ENCODE peak calls at places on chromosomes 16 and 17, in six cellular contexts. P is K562, B is GM12878, M is HepG2, U is SK-N-SH, V is A549. Y is an unnamed sample.

GRCh38 chr17:72760368-72760767 is 332.1 kb downstream of the SLC39A11 start:
- DNase-seq in U (no peak), M (no peak), V (no peak), P (no peak), B (no peak), Y (no peak)

GRCh38 chr17:79850571-79851460 is 11.6 kb upstream of the CBX4 start:
- DNase-seq in M (no peak), V (peak; percentile 99), P (peak; percentile 52), U (no peak), B (no peak), Y (no peak)

GRCh38 chr16:28157768-28158535 is 53.8 kb downstream of the XPO6 start:
- DNase-seq in B (no peak), P (no peak), U (no peak), M (no peak), V (no peak), Y (no peak)

GRCh38 chr17:66494023-66494803 is 191.8 kb downstream of the PRKCA start:
- DNase-seq in B (no peak), U (no peak), M (no peak), P (peak; percentile 31), V (peak; percentile 82), Y (no peak)

GRCh38 chr17:27323538-27324212 is 29.8 kb downstream of the WSB1 start:
- DNase-seq in M (peak; percentile 77), V (no peak), B (no peak), U (no peak), P (peak; percentile 53), Y (no peak)

GRCh38 chr16:21599994-21600773 is 807 bp downstream of the METTL9 start:
- DNase-seq in B (peak; percentile 17), M (peak; percentile 63), V (no peak), U (peak; percentile 23), P (peak; percentile 24), Y (no peak)

GRCh38 chr16:15648135-15648730 is 1.8 kb upstream of the NDE1 start:
- DNase-seq in M (no peak), B (no peak), V (no peak), P (no peak), U (no peak), Y (no peak)

GRCh38 chr16:82192665-82193064 is 22.6 kb upstream of the MPHOSPH6 start:
- DNase-seq in M (no peak), V (no peak), P (no peak), B (no peak), U (no peak), Y (no peak)

GRCh38 chr16:268141-269053 is 7.3 kb downstream of the RGS11 start:
- DNase-seq in V (no peak), B (no peak), M (no peak), U (no peak), P (no peak), Y (no peak)

GRCh38 chr17:34351041-34351575 is 5.2 kb upstream of the CCL13 start:
- DNase-seq in B (no peak), V (no peak), U (no peak), M (no peak), P (no peak), Y (no peak)

GRCh38 chr16:85829266-85829665 is 29.8 kb downstream of the COX4I1 start:
- DNase-seq in U (no peak), B (no peak), M (no peak), V (no peak), P (no peak), Y (no peak)

GRCh38 chr17:9475259-9475658 is 100.4 kb downstream of the STX8 start:
- DNase-seq in U (no peak), V (no peak), B (no peak), P (no peak), M (no peak), Y (no peak)

GRCh38 chr16:53643474-53643873 is 60.2 kb downstream of the RPGRIP1L start:
- DNase-seq in V (no peak), B (no peak), U (no peak), M (no peak), P (no peak), Y (no peak)

GRCh38 chr17:10638151-10638550 is 19.0 kb downstream of the MYH3 start:
- DNase-seq in B (no peak), P (no peak), U (no peak), V (no peak), M (no peak), Y (no peak)

GRCh38 chr16:90028985-90029384 is 9.7 kb upstream of the DBNDD1 start:
- DNase-seq in B (no peak), M (no peak), U (no peak), V (no peak), P (no peak), Y (no peak)

GRCh38 chr16:50696126-50696525 is 2.7 kb downstream of the NOD2 start:
- DNase-seq in U (no peak), M (peak; percentile 75), B (no peak), V (no peak), P (no peak), Y (no peak)

GRCh38 chr17:2415081-2415480 is 14.2 kb upstream of the MNT start:
- DNase-seq in U (no peak), M (no peak), V (no peak), P (no peak), B (no peak), Y (no peak)

GRCh38 chr17:45896803-45897693 is 2.7 kb downstream of the MAPT start:
- DNase-seq in M (no peak), P (no peak), U (no peak), V (peak; percentile 63), B (no peak), Y (no peak)

GRCh38 chr17:10105513-10106001 is 92.8 kb downstream of the GAS7 start:
- DNase-seq in B (no peak), P (no peak), U (no peak), V (no peak), M (no peak), Y (no peak)

GRCh38 chr17:17623904-17624303 is 32.4 kb upstream of the PEMT start:
- DNase-seq in V (no peak), U (no peak), M (no peak), P (no peak), B (no peak), Y (no peak)

DNA sequence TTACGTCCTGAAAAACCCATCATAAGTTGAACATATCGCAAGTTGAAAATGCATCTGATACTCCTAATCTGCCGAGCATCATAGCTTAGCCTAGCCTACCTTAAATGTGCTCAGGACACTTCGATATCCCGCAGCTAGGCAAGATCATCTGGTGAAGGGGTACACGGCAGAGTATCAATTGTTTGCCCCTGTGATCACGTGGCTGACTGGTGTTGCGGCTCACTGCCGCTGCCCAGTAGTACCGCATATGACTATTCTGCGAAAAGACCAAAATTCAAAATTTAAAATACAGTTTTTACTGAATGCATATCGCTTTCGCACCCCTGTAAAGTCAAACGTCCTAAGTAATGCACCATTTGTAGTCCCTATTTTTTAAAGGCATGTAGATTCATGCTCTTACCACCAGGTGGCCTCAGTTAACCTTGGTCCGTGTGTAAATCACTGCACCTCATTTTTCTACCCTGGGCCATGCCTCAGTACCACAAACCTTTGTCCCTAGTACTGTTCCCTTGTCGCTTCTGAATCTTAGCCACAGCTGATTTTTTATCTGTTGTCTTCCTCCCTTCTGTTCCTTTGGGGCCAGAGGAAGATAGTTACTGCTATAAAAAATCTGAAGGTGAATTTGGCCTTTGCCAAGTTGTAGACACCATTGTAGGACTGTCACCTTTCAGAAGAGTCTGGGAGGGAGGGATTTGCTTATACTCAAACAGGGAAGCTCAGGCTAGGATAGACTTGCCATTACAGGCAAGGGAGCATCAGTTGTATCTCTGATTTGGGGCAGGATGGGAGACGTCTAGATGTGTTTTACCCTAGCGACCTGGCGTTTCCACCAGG is 34.4 kb downstream of the WWP2 start:
- DNase-seq in B (no peak), P (peak; percentile 69), M (peak; percentile 74), U (peak; percentile 66), V (peak; percentile 61), Y (peak; percentile 60)
- TF ChIP-seq CHD2 in B (no peak), P (no peak), M (no peak), U (no peak), V (no peak), Y (no peak)

GRCh38 chr17:47879028-47879585 is 16.9 kb upstream of the SP2 start:
- DNase-seq in P (peak; percentile 46), V (no peak), U (no peak), M (no peak), B (no peak), Y (no peak)
- TF ChIP-seq RFX5 in P (no peak), V (no peak), U (no peak), M (no peak), B (no peak), Y (no peak)

DNA sequence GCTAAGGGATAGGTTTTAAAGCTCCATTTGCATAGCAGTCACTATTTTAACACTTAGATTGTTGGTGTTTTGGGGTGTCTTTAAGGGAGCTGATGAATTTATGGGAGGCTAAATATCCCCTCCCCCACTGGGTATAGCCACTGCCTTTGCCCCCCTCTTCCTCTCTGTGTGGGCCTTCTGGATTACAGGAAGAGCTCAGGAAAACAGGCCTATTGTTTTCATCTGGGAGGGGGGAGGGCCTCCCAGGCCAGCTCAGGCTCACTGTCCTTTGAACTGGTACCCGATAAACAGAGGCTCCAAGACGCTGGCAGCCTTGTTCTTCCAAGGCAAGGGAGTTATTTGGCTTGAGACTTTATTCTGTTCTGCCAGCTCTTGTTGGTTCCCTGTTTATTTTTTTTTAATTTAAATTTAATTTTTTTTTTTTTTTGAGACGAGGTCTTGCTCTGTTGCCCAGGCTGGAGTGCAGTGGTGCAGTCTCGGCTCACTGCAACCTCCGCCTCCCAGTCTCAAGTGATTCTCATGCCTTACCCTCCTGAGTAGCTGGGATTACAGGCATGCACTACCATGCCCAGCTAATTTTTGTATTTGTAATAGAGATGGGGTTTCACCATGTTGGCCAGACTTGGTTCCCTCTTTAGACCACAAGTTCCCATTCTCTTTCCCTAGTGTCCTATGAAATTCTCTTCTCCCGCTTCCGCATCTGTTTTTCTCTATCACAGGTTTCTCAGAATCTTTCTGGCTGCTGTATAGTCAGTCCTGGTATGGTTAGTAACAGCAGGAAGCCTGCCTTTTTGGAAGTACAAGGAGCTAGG is 25.1 kb downstream of the MINK1 start:
- DNase-seq in P (no peak), V (no peak), U (peak; percentile 78), M (peak; percentile 74), B (no peak), Y (no peak)
- TF ChIP-seq CHD2 in P (no peak), V (no peak), U (peak; percentile 48), M (no peak), B (no peak), Y (no peak)

GRCh38 chr17:50283714-50284432 is 9.6 kb downstream of the TMEM92 start:
- DNase-seq in P (no peak), B (no peak), M (no peak), U (no peak), V (no peak), Y (no peak)

GRCh38 chr17:50288306-50288705 is 14.0 kb downstream of the TMEM92 start:
- DNase-seq in P (no peak), V (no peak), M (no peak), B (no peak), U (peak; percentile 59), Y (no peak)

GRCh38 chr17:50289268-50289667 is 15.0 kb downstream of the TMEM92 start:
- DNase-seq in U (no peak), P (no peak), B (no peak), V (no peak), M (no peak), Y (no peak)

GRCh38 chr17:50283246-50283645 is 9.0 kb downstream of the TMEM92 start:
- DNase-seq in U (no peak), V (no peak), P (no peak), M (no peak), B (peak; percentile 46), Y (no peak)

DNA sequence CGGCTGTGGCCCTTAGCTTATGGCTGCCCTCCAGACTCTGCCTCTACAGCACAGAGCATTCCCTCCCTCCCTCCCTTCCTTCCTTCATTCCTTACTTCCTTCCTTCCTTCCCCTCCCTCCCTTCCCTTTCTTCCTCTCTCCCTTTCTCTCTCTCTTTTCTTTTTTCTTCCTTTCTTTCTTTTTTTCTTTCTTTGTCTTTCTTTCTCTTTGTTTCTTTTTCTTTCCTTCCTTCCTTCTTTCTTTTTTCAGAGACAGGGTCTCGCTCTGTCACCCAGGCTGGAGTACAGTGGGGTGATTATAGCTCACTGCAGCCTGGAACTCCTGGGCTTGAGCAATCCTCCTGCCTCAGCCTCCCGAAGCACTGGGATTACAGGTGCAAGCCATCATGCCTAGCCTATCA is 11.7 kb downstream of the TMEM92 start:
- DNase-seq in U (no peak), P (no peak), M (no peak), B (no peak), V (no peak), Y (no peak)
- TF ChIP-seq RFX5 in U (no peak), P (no peak), M (no peak), B (no peak), V (no peak), Y (no peak)